ENCODE peak calls at places on chromosomes 12 and 14, in five cellular contexts. C is neural crest cell, D is endodermal cell, N is vagina, H is HFFc6. W is an unnamed sample.

GRCh38 chr12:96749978-96750377 is 157.1 kb upstream of the NEDD1 start:
- DNase-seq in C (no peak), D (peak), N (no peak), H (no peak), W (no peak)

GRCh38 chr12:81257952-81258551 is 180.2 kb downstream of the ACSS3 start:
- DNase-seq in C (no peak), D (no peak), N (no peak), H (peak), W (peak)

GRCh38 chr12:70007687-70008086 is 182.7 kb downstream of the MYRFL start:
- DNase-seq in C (no peak), D (no peak), N (no peak), H (no peak), W (no peak)

GRCh38 chr12:96186902-96187301 is 7.3 kb upstream of the ELK3 start:
- DNase-seq in C (no peak), D (no peak), N (no peak), H (no peak), W (no peak)

GRCh38 chr14:104799239-104799599 is 1.7 kb upstream of the ZBTB42 start:
- DNase-seq in C (no peak), D (no peak), N (no peak), H (no peak), W (no peak)

GRCh38 chr14:35366048-35366428 is 38.5 kb downstream of the NFKBIA start:
- DNase-seq in C (no peak), D (no peak), N (no peak), H (peak), W (no peak)

GRCh38 chr14:65846469-65846868 is 433.9 kb downstream of the FUT8 start:
- DNase-seq in C (no peak), D (no peak), N (no peak), H (no peak), W (no peak)

GRCh38 chr12:78035913-78036658 is 205.4 kb downstream of the NAV3 start:
- DNase-seq in C (no peak), D (peak), N (no peak), H (no peak), W (no peak)

GRCh38 chr12:3463927-3464326 is 27.1 kb upstream of the PRMT8 start:
- DNase-seq in C (no peak), D (no peak), N (no peak), H (no peak), W (no peak)

DNA sequence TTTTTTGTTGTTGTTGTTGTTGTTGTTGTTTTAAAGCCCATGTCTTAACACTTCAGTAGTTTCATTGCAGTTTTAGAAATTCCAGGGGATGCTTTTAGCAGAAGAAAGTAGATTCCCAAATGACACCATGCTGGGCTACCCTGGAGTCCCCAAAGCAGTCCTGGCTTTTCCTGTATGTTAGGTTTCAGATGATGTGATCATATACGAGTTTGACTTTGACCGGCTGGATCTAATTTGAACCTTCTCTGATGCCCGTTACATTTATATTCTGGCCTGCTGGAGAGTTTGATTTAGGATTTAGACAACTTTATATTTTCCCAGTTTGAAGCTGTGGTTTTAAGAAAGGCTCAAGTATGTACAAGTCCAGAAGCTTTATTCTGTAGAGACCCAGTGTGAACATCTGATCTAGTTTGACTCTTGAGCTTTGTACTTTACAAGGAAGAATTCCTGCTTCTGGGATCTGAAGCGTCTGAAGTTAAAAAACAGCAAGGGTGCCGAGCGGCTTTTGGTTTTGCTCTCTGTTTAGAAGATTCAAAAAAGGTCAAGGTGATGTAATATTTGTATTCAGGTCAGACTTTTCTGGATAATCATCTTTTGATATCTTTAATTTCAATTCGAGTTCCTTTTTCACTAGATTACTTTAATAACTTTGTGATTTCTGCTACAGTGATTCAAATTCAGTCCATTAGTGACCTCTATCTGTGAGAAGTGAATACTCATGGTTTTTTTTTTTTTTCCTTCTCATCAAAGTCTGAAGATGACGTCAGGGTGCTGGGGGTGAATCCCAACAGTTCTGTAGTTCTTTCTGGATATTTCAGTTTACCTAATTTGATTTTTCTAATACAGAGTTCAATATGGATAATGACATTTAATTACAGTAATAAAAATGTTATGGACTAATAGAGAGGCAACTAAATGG is 6.2 kb downstream of the FLRT2 start:
- DNase-seq in C (no peak), D (peak), N (no peak), H (peak), W (no peak)
- TF ChIP-seq CTCF in C (peak), D (peak), N (no peak), H (peak), W (peak)

GRCh38 chr12:13350381-13350780 is 153.9 kb downstream of the EMP1 start:
- DNase-seq in C (no peak), D (no peak), N (no peak), H (no peak), W (no peak)

GRCh38 chr12:13348464-13348863 is 151.9 kb downstream of the EMP1 start:
- DNase-seq in C (no peak), D (peak), N (no peak), H (no peak), W (no peak)

GRCh38 chr12:13350946-13351345 is 154.4 kb downstream of the EMP1 start:
- DNase-seq in C (no peak), D (peak), N (no peak), H (no peak), W (no peak)

GRCh38 chr12:13345722-13346121 is 149.2 kb downstream of the EMP1 start:
- DNase-seq in C (no peak), D (no peak), N (no peak), H (no peak), W (no peak)

DNA sequence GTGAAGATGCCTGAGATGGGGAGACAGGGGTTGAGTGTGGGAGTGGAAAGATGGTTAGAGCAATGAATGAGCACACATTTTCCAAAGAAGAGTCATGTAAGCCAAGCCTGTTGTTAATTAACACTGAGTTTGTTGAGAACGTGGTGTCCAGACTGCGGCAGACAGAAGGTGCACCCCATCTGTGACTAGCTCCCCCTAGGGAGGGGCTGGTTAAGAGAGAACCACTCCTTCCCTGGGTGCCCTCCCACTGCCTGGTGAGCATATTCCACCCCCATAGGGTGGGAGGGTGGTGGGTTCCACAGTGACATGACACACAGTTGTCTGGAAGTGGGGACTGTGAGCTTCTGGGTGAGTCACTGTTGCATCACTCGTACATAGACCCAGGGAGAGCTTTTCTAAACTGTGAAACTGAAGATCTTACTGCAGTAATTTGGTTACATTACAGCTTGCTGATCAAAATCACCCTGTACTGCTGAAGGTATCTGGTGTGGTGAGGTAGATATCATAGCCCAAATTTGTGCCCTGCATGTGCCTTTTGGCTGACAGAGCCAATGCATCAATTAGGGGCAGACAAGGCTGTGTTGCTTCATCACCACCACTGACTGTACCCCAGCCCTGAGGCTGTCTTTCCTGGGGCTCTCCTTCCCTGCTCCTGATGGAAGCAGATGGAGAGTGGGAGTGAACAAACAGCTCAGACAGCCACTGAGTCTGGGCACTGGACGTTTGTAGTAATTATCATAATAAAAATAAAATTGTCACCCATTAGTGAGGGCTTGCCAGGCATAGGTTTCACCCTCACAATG is 150.9 kb downstream of the EMP1 start:
- DNase-seq in C (no peak), D (no peak), N (no peak), H (peak), W (peak)
- TF ChIP-seq CTCF in C (no peak), D (peak), N (no peak), H (peak), W (peak)

GRCh38 chr14:32512348-32512747 is 183.2 kb downstream of the AKAP6 start:
- DNase-seq in C (no peak), D (no peak), N (no peak), H (no peak), W (no peak)

GRCh38 chr14:32510815-32511214 is 181.7 kb downstream of the AKAP6 start:
- DNase-seq in C (no peak), D (no peak), N (no peak), H (no peak), W (no peak)

GRCh38 chr14:32508281-32508680 is 179.2 kb downstream of the AKAP6 start:
- DNase-seq in C (no peak), D (no peak), N (no peak), H (no peak), W (no peak)

GRCh38 chr14:32507029-32507984 is 178.2 kb downstream of the AKAP6 start:
- DNase-seq in C (no peak), D (no peak), N (no peak), H (peak), W (peak)

DNA sequence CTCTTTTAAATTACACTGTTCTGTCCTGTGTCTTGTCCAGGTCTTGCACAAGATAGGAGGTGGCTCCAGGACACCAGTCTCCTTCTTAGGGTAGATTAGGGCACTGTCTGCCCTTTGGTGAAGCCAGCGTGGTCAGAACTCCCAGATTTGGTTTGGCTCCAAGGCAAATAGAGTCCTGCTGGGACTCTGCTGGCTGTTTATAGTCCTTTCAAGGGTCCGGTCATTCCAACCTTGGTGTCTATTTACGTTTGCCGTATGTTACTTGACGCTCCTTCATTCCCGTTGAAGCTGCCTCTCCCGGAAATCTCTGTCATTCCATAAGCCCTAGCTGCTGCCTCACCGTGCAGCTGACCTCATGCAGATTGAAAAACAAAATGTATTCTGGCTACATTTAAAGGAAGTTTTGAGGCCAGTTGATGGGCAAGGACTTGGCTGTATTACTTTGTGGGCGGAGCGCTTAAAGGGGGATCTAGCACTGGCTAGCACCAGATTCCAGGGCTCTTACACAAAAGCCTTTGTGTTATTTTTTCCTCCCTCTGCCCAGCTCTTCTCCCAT is 180.6 kb downstream of the AKAP6 start:
- DNase-seq in C (no peak), D (no peak), N (no peak), H (peak), W (peak)
- TF ChIP-seq CTCF in C (no peak), D (no peak), N (no peak), H (no peak), W (no peak)

GRCh38 chr12:66548338-66549049 is 130.4 kb downstream of the GRIP1 start:
- DNase-seq in C (no peak), D (no peak), N (no peak), H (peak), W (no peak)
- TF ChIP-seq CTCF in C (peak), D (peak), N (no peak), H (peak), W (no peak)